ENCODE peak calls at places on chromosomes 13 and 19, in five cellular contexts. One of them, this sample, is unnamed.

GRCh38 chr13:72952529-72953141 is 106.2 kb upstream of the KLF5 start:
- DNase-seq in glutamatergic neuron: no peak
- DNase-seq in kidney glomerular epithelial cell: no peak
- DNase-seq in islet precursor cell: no peak
- DNase-seq in Right ventricle myocardium superior: no peak
- DNase-seq in this sample: no peak

GRCh38 chr13:100491164-100491847 is 97.3 kb downstream of the GGACT start:
- DNase-seq in glutamatergic neuron: no peak
- DNase-seq in kidney glomerular epithelial cell: no peak
- DNase-seq in islet precursor cell: no peak
- DNase-seq in Right ventricle myocardium superior: peak; percentile 70
- DNase-seq in this sample: no peak

GRCh38 chr13:42064259-42064658 is 15.8 kb downstream of the DGKH start:
- DNase-seq in glutamatergic neuron: no peak
- DNase-seq in kidney glomerular epithelial cell: peak; percentile 61
- DNase-seq in islet precursor cell: no peak
- DNase-seq in Right ventricle myocardium superior: no peak
- DNase-seq in this sample: no peak

GRCh38 chr19:33125929-33126388 is 6.0 kb upstream of the WDR88 start:
- DNase-seq in glutamatergic neuron: peak; percentile 58
- DNase-seq in kidney glomerular epithelial cell: peak; percentile 74
- DNase-seq in islet precursor cell: peak; percentile 67
- DNase-seq in Right ventricle myocardium superior: no peak
- DNase-seq in this sample: peak; percentile 81

GRCh38 chr13:42654760-42655159 is 80.8 kb downstream of the TNFSF11 start:
- DNase-seq in glutamatergic neuron: no peak
- DNase-seq in kidney glomerular epithelial cell: no peak
- DNase-seq in islet precursor cell: no peak
- DNase-seq in Right ventricle myocardium superior: no peak
- DNase-seq in this sample: no peak

GRCh38 chr13:93262729-93263128 is 36.1 kb downstream of the GPC6 start:
- DNase-seq in glutamatergic neuron: no peak
- DNase-seq in kidney glomerular epithelial cell: peak; percentile 69
- DNase-seq in islet precursor cell: no peak
- DNase-seq in Right ventricle myocardium superior: no peak
- DNase-seq in this sample: no peak

GRCh38 chr13:50873481-50873880 is 30.0 kb upstream of the DLEU7 start:
- DNase-seq in glutamatergic neuron: no peak
- DNase-seq in kidney glomerular epithelial cell: no peak
- DNase-seq in islet precursor cell: no peak
- DNase-seq in Right ventricle myocardium superior: no peak
- DNase-seq in this sample: no peak

GRCh38 chr13:48383384-48383783 is 29.5 kb downstream of the LPAR6 start:
- DNase-seq in glutamatergic neuron: no peak
- DNase-seq in kidney glomerular epithelial cell: no peak
- DNase-seq in islet precursor cell: no peak
- DNase-seq in Right ventricle myocardium superior: no peak
- DNase-seq in this sample: no peak

GRCh38 chr13:24243311-24243710 is 66.1 kb upstream of the C1QTNF9 start:
- DNase-seq in glutamatergic neuron: no peak
- DNase-seq in kidney glomerular epithelial cell: no peak
- DNase-seq in islet precursor cell: no peak
- DNase-seq in Right ventricle myocardium superior: no peak
- DNase-seq in this sample: no peak

GRCh38 chr13:93409816-93410215 is 183.2 kb downstream of the GPC6 start:
- DNase-seq in glutamatergic neuron: no peak
- DNase-seq in kidney glomerular epithelial cell: no peak
- DNase-seq in islet precursor cell: no peak
- DNase-seq in Right ventricle myocardium superior: no peak
- DNase-seq in this sample: no peak

GRCh38 chr13:113930711-113931637 is 42.9 kb downstream of the C13orf46 start:
- DNase-seq in glutamatergic neuron: no peak
- DNase-seq in kidney glomerular epithelial cell: no peak
- DNase-seq in islet precursor cell: peak; percentile 37
- DNase-seq in Right ventricle myocardium superior: no peak
- DNase-seq in this sample: no peak

GRCh38 chr19:51589511-51589910 is 18.4 kb downstream of the ZNF175 start:
- DNase-seq in glutamatergic neuron: no peak
- DNase-seq in kidney glomerular epithelial cell: no peak
- DNase-seq in islet precursor cell: no peak
- DNase-seq in Right ventricle myocardium superior: no peak
- DNase-seq in this sample: no peak

GRCh38 chr19:16417660-16418596 is 53.8 kb downstream of the EPS15L1 start:
- DNase-seq in glutamatergic neuron: peak; percentile 79
- DNase-seq in kidney glomerular epithelial cell: no peak
- DNase-seq in islet precursor cell: peak; percentile 90
- DNase-seq in Right ventricle myocardium superior: peak; percentile 85
- DNase-seq in this sample: peak; percentile 91

GRCh38 chr13:30148791-30149190 is 158.6 kb downstream of the KATNAL1 start:
- DNase-seq in glutamatergic neuron: no peak
- DNase-seq in kidney glomerular epithelial cell: no peak
- DNase-seq in islet precursor cell: no peak
- DNase-seq in Right ventricle myocardium superior: no peak
- DNase-seq in this sample: no peak

GRCh38 chr13:32595306-32595705 is 9.1 kb downstream of the PDS5B start:
- DNase-seq in glutamatergic neuron: no peak
- DNase-seq in kidney glomerular epithelial cell: no peak
- DNase-seq in islet precursor cell: no peak
- DNase-seq in Right ventricle myocardium superior: no peak
- DNase-seq in this sample: no peak

GRCh38 chr19:46371371-46371901 is 24.5 kb downstream of the PPP5C start:
- DNase-seq in glutamatergic neuron: no peak
- DNase-seq in kidney glomerular epithelial cell: no peak
- DNase-seq in islet precursor cell: peak; percentile 77
- DNase-seq in Right ventricle myocardium superior: no peak
- DNase-seq in this sample: no peak

GRCh38 chr13:98965325-98965724 is 12.5 kb downstream of the DOCK9 start:
- DNase-seq in glutamatergic neuron: no peak
- DNase-seq in kidney glomerular epithelial cell: no peak
- DNase-seq in islet precursor cell: no peak
- DNase-seq in Right ventricle myocardium superior: no peak
- DNase-seq in this sample: no peak

GRCh38 chr19:49442354-49442753 is 1.0 kb upstream of the SLC17A7 start:
- DNase-seq in glutamatergic neuron: peak; percentile 64
- DNase-seq in kidney glomerular epithelial cell: no peak
- DNase-seq in islet precursor cell: no peak
- DNase-seq in Right ventricle myocardium superior: peak; percentile 67
- DNase-seq in this sample: no peak

GRCh38 chr13:45602183-45602582 is 13.4 kb downstream of the ERICH6B start:
- DNase-seq in glutamatergic neuron: no peak
- DNase-seq in kidney glomerular epithelial cell: no peak
- DNase-seq in islet precursor cell: no peak
- DNase-seq in Right ventricle myocardium superior: no peak
- DNase-seq in this sample: peak; percentile 46

GRCh38 chr13:44752184-44752583 is 176.1 kb upstream of the TSC22D1 start:
- DNase-seq in glutamatergic neuron: no peak
- DNase-seq in kidney glomerular epithelial cell: no peak
- DNase-seq in islet precursor cell: peak; percentile 4
- DNase-seq in Right ventricle myocardium superior: no peak
- DNase-seq in this sample: no peak

GRCh38 chr13:114002771-114003321 is 29.0 kb upstream of the C13orf46 start:
- DNase-seq in glutamatergic neuron: peak; percentile 14
- DNase-seq in kidney glomerular epithelial cell: no peak
- DNase-seq in islet precursor cell: no peak
- DNase-seq in Right ventricle myocardium superior: peak; percentile 37
- DNase-seq in this sample: no peak

GRCh38 chr13:35690546-35690945 is 214.1 kb upstream of the MAB21L1 start:
- DNase-seq in glutamatergic neuron: no peak
- DNase-seq in kidney glomerular epithelial cell: no peak
- DNase-seq in islet precursor cell: peak; percentile 39
- DNase-seq in Right ventricle myocardium superior: no peak
- DNase-seq in this sample: no peak

GRCh38 chr13:32587774-32588165 is 1.5 kb downstream of the PDS5B start:
- DNase-seq in glutamatergic neuron: no peak
- DNase-seq in kidney glomerular epithelial cell: peak; percentile 46
- DNase-seq in islet precursor cell: no peak
- DNase-seq in Right ventricle myocardium superior: no peak
- DNase-seq in this sample: no peak

GRCh38 chr19:18428837-18429674 is 8.9 kb downstream of the ISYNA1 start:
- DNase-seq in glutamatergic neuron: peak; percentile 94
- DNase-seq in kidney glomerular epithelial cell: no peak
- DNase-seq in islet precursor cell: peak; percentile 94
- DNase-seq in Right ventricle myocardium superior: peak; percentile 85
- DNase-seq in this sample: peak; percentile 95

GRCh38 chr13:80337011-80337688 is 3.8 kb downstream of the SPRY2 start:
- DNase-seq in glutamatergic neuron: peak; percentile 18
- DNase-seq in kidney glomerular epithelial cell: no peak
- DNase-seq in islet precursor cell: peak; percentile 56
- DNase-seq in Right ventricle myocardium superior: no peak
- DNase-seq in this sample: peak; percentile 31

GRCh38 chr19:10419200-10419645 is 1.1 kb upstream of the PDE4A start:
- DNase-seq in glutamatergic neuron: no peak
- DNase-seq in kidney glomerular epithelial cell: no peak
- DNase-seq in islet precursor cell: no peak
- DNase-seq in Right ventricle myocardium superior: no peak
- DNase-seq in this sample: peak; percentile 51

GRCh38 chr13:97109256-97109655 is 112.9 kb upstream of the MBNL2 start:
- DNase-seq in glutamatergic neuron: no peak
- DNase-seq in kidney glomerular epithelial cell: no peak
- DNase-seq in islet precursor cell: no peak
- DNase-seq in Right ventricle myocardium superior: no peak
- DNase-seq in this sample: no peak